ENCODE peak calls at places on chromosome 5, in ten cellular contexts. One of them, this sample, is unnamed.

GRCh38 chr5:169745441-169746146 is 108.5 kb downstream of the DOCK2 start:
- DNase-seq in HS-5: no peak
- DNase-seq in stimulated activated CD8-positive, alpha-beta memory T cell treated with anti-CD3 and anti-CD28 coated beads, Interleukin-15, amount 100 ng/mL, for 1 hour: no peak
- DNase-seq in HT-29: no peak
- DNase-seq in stimulated activated CD4-positive, alpha-beta T cell treated with anti-CD3 and anti-CD28 coated beads, Interleukin-15, amount 100 ng/mL, for 48 hours: no peak
- DNase-seq in CD8-positive, alpha-beta memory T cell: no peak
- DNase-seq in colonic mucosa: no peak
- DNase-seq in fibroblast of pulmonary artery: no peak
- DNase-seq in activated CD8-positive, alpha-beta memory T cell treated with anti-CD3 and anti-CD28 coated beads, Interleukin-2, amount 10 ng/mL, durations not matched to agents 7 days and 5 days: no peak
- DNase-seq in activated CD4-positive, alpha-beta T cell treated with anti-CD3 and anti-CD28 coated beads for 1 hour: no peak
- DNase-seq in this sample: no peak

GRCh38 chr5:143218563-143219170 is 184.8 kb downstream of the NR3C1 start:
- DNase-seq in activated CD4-positive, alpha-beta T cell treated with anti-CD3 and anti-CD28 coated beads for 1 hour: no peak
- DNase-seq in colonic mucosa: no peak
- DNase-seq in HS-5: no peak
- DNase-seq in CD8-positive, alpha-beta memory T cell: no peak
- DNase-seq in fibroblast of pulmonary artery: no peak
- DNase-seq in activated CD8-positive, alpha-beta memory T cell treated with anti-CD3 and anti-CD28 coated beads, Interleukin-2, amount 10 ng/mL, durations not matched to agents 7 days and 5 days: no peak
- DNase-seq in stimulated activated CD4-positive, alpha-beta T cell treated with anti-CD3 and anti-CD28 coated beads, Interleukin-15, amount 100 ng/mL, for 48 hours: no peak
- DNase-seq in HT-29: no peak
- DNase-seq in stimulated activated CD8-positive, alpha-beta memory T cell treated with anti-CD3 and anti-CD28 coated beads, Interleukin-15, amount 100 ng/mL, for 1 hour: no peak
- DNase-seq in this sample: no peak

GRCh38 chr5:17272111-17272510 is 54.7 kb downstream of the BASP1 start:
- DNase-seq in HS-5: no peak
- DNase-seq in colonic mucosa: no peak
- DNase-seq in fibroblast of pulmonary artery: no peak
- DNase-seq in activated CD4-positive, alpha-beta T cell treated with anti-CD3 and anti-CD28 coated beads for 1 hour: no peak
- DNase-seq in stimulated activated CD8-positive, alpha-beta memory T cell treated with anti-CD3 and anti-CD28 coated beads, Interleukin-15, amount 100 ng/mL, for 1 hour: no peak
- DNase-seq in activated CD8-positive, alpha-beta memory T cell treated with anti-CD3 and anti-CD28 coated beads, Interleukin-2, amount 10 ng/mL, durations not matched to agents 7 days and 5 days: no peak
- DNase-seq in CD8-positive, alpha-beta memory T cell: no peak
- DNase-seq in HT-29: no peak
- DNase-seq in stimulated activated CD4-positive, alpha-beta T cell treated with anti-CD3 and anti-CD28 coated beads, Interleukin-15, amount 100 ng/mL, for 48 hours: no peak
- DNase-seq in this sample: no peak

GRCh38 chr5:169954786-169955185 is 25.5 kb downstream of the INSYN2B start:
- DNase-seq in HS-5: no peak
- DNase-seq in stimulated activated CD4-positive, alpha-beta T cell treated with anti-CD3 and anti-CD28 coated beads, Interleukin-15, amount 100 ng/mL, for 48 hours: no peak
- DNase-seq in CD8-positive, alpha-beta memory T cell: no peak
- DNase-seq in fibroblast of pulmonary artery: no peak
- DNase-seq in HT-29: no peak
- DNase-seq in stimulated activated CD8-positive, alpha-beta memory T cell treated with anti-CD3 and anti-CD28 coated beads, Interleukin-15, amount 100 ng/mL, for 1 hour: no peak
- DNase-seq in activated CD8-positive, alpha-beta memory T cell treated with anti-CD3 and anti-CD28 coated beads, Interleukin-2, amount 10 ng/mL, durations not matched to agents 7 days and 5 days: no peak
- DNase-seq in colonic mucosa: no peak
- DNase-seq in activated CD4-positive, alpha-beta T cell treated with anti-CD3 and anti-CD28 coated beads for 1 hour: no peak
- DNase-seq in this sample: no peak

GRCh38 chr5:1177826-1178528 is 23.4 kb upstream of the SLC6A19 start:
- DNase-seq in stimulated activated CD4-positive, alpha-beta T cell treated with anti-CD3 and anti-CD28 coated beads, Interleukin-15, amount 100 ng/mL, for 48 hours: no peak
- DNase-seq in HS-5: no peak
- DNase-seq in activated CD4-positive, alpha-beta T cell treated with anti-CD3 and anti-CD28 coated beads for 1 hour: no peak
- DNase-seq in activated CD8-positive, alpha-beta memory T cell treated with anti-CD3 and anti-CD28 coated beads, Interleukin-2, amount 10 ng/mL, durations not matched to agents 7 days and 5 days: no peak
- DNase-seq in colonic mucosa: no peak
- DNase-seq in fibroblast of pulmonary artery: no peak
- DNase-seq in HT-29: no peak
- DNase-seq in CD8-positive, alpha-beta memory T cell: no peak
- DNase-seq in stimulated activated CD8-positive, alpha-beta memory T cell treated with anti-CD3 and anti-CD28 coated beads, Interleukin-15, amount 100 ng/mL, for 1 hour: no peak
- DNase-seq in this sample: no peak

GRCh38 chr5:21810737-21811316 is 1042.3 kb downstream of the CDH12 start:
- DNase-seq in activated CD8-positive, alpha-beta memory T cell treated with anti-CD3 and anti-CD28 coated beads, Interleukin-2, amount 10 ng/mL, durations not matched to agents 7 days and 5 days: no peak
- DNase-seq in fibroblast of pulmonary artery: peak; percentile 56
- DNase-seq in colonic mucosa: no peak
- DNase-seq in stimulated activated CD8-positive, alpha-beta memory T cell treated with anti-CD3 and anti-CD28 coated beads, Interleukin-15, amount 100 ng/mL, for 1 hour: no peak
- DNase-seq in HS-5: no peak
- DNase-seq in CD8-positive, alpha-beta memory T cell: no peak
- DNase-seq in HT-29: peak; percentile 45
- DNase-seq in activated CD4-positive, alpha-beta T cell treated with anti-CD3 and anti-CD28 coated beads for 1 hour: no peak
- DNase-seq in stimulated activated CD4-positive, alpha-beta T cell treated with anti-CD3 and anti-CD28 coated beads, Interleukin-15, amount 100 ng/mL, for 48 hours: no peak
- DNase-seq in this sample: no peak

GRCh38 chr5:91281409-91281808 is 101.7 kb downstream of the ARRDC3 start:
- DNase-seq in fibroblast of pulmonary artery: peak; percentile 82
- DNase-seq in activated CD4-positive, alpha-beta T cell treated with anti-CD3 and anti-CD28 coated beads for 1 hour: no peak
- DNase-seq in stimulated activated CD8-positive, alpha-beta memory T cell treated with anti-CD3 and anti-CD28 coated beads, Interleukin-15, amount 100 ng/mL, for 1 hour: no peak
- DNase-seq in colonic mucosa: no peak
- DNase-seq in CD8-positive, alpha-beta memory T cell: no peak
- DNase-seq in activated CD8-positive, alpha-beta memory T cell treated with anti-CD3 and anti-CD28 coated beads, Interleukin-2, amount 10 ng/mL, durations not matched to agents 7 days and 5 days: no peak
- DNase-seq in HS-5: peak; percentile 71
- DNase-seq in stimulated activated CD4-positive, alpha-beta T cell treated with anti-CD3 and anti-CD28 coated beads, Interleukin-15, amount 100 ng/mL, for 48 hours: no peak
- DNase-seq in HT-29: no peak
- DNase-seq in this sample: no peak

GRCh38 chr5:53479656-53480473 is 564 bp upstream of the FST start:
- DNase-seq in activated CD8-positive, alpha-beta memory T cell treated with anti-CD3 and anti-CD28 coated beads, Interleukin-2, amount 10 ng/mL, durations not matched to agents 7 days and 5 days: peak; percentile 47
- DNase-seq in stimulated activated CD4-positive, alpha-beta T cell treated with anti-CD3 and anti-CD28 coated beads, Interleukin-15, amount 100 ng/mL, for 48 hours: no peak
- DNase-seq in activated CD4-positive, alpha-beta T cell treated with anti-CD3 and anti-CD28 coated beads for 1 hour: no peak
- DNase-seq in HS-5: no peak
- DNase-seq in stimulated activated CD8-positive, alpha-beta memory T cell treated with anti-CD3 and anti-CD28 coated beads, Interleukin-15, amount 100 ng/mL, for 1 hour: no peak
- DNase-seq in CD8-positive, alpha-beta memory T cell: peak; percentile 19
- DNase-seq in colonic mucosa: peak; percentile 52
- DNase-seq in HT-29: no peak
- DNase-seq in fibroblast of pulmonary artery: peak; percentile 46
- DNase-seq in this sample: peak; percentile 28

GRCh38 chr5:68189613-68190012 is 25.9 kb upstream of the PIK3R1 start:
- DNase-seq in CD8-positive, alpha-beta memory T cell: no peak
- DNase-seq in stimulated activated CD8-positive, alpha-beta memory T cell treated with anti-CD3 and anti-CD28 coated beads, Interleukin-15, amount 100 ng/mL, for 1 hour: no peak
- DNase-seq in fibroblast of pulmonary artery: no peak
- DNase-seq in activated CD8-positive, alpha-beta memory T cell treated with anti-CD3 and anti-CD28 coated beads, Interleukin-2, amount 10 ng/mL, durations not matched to agents 7 days and 5 days: no peak
- DNase-seq in HS-5: no peak
- DNase-seq in HT-29: no peak
- DNase-seq in stimulated activated CD4-positive, alpha-beta T cell treated with anti-CD3 and anti-CD28 coated beads, Interleukin-15, amount 100 ng/mL, for 48 hours: no peak
- DNase-seq in activated CD4-positive, alpha-beta T cell treated with anti-CD3 and anti-CD28 coated beads for 1 hour: no peak
- DNase-seq in colonic mucosa: no peak
- DNase-seq in this sample: no peak

GRCh38 chr5:132176987-132177386 is 50.7 kb downstream of the P4HA2 start:
- DNase-seq in stimulated activated CD4-positive, alpha-beta T cell treated with anti-CD3 and anti-CD28 coated beads, Interleukin-15, amount 100 ng/mL, for 48 hours: no peak
- DNase-seq in fibroblast of pulmonary artery: peak; percentile 20
- DNase-seq in stimulated activated CD8-positive, alpha-beta memory T cell treated with anti-CD3 and anti-CD28 coated beads, Interleukin-15, amount 100 ng/mL, for 1 hour: no peak
- DNase-seq in activated CD4-positive, alpha-beta T cell treated with anti-CD3 and anti-CD28 coated beads for 1 hour: no peak
- DNase-seq in HS-5: no peak
- DNase-seq in CD8-positive, alpha-beta memory T cell: no peak
- DNase-seq in colonic mucosa: no peak
- DNase-seq in activated CD8-positive, alpha-beta memory T cell treated with anti-CD3 and anti-CD28 coated beads, Interleukin-2, amount 10 ng/mL, durations not matched to agents 7 days and 5 days: no peak
- DNase-seq in HT-29: no peak
- DNase-seq in this sample: peak; percentile 20

GRCh38 chr5:143629871-143630658 is 181.9 kb upstream of the HMHB1 start:
- DNase-seq in stimulated activated CD8-positive, alpha-beta memory T cell treated with anti-CD3 and anti-CD28 coated beads, Interleukin-15, amount 100 ng/mL, for 1 hour: no peak
- DNase-seq in colonic mucosa: no peak
- DNase-seq in CD8-positive, alpha-beta memory T cell: no peak
- DNase-seq in HS-5: peak; percentile 51
- DNase-seq in activated CD4-positive, alpha-beta T cell treated with anti-CD3 and anti-CD28 coated beads for 1 hour: no peak
- DNase-seq in stimulated activated CD4-positive, alpha-beta T cell treated with anti-CD3 and anti-CD28 coated beads, Interleukin-15, amount 100 ng/mL, for 48 hours: no peak
- DNase-seq in HT-29: peak; percentile 35
- DNase-seq in activated CD8-positive, alpha-beta memory T cell treated with anti-CD3 and anti-CD28 coated beads, Interleukin-2, amount 10 ng/mL, durations not matched to agents 7 days and 5 days: no peak
- DNase-seq in fibroblast of pulmonary artery: peak; percentile 54
- DNase-seq in this sample: no peak

GRCh38 chr5:119161430-119161829 is 90.5 kb downstream of the DMXL1 start:
- DNase-seq in HS-5: no peak
- DNase-seq in activated CD8-positive, alpha-beta memory T cell treated with anti-CD3 and anti-CD28 coated beads, Interleukin-2, amount 10 ng/mL, durations not matched to agents 7 days and 5 days: no peak
- DNase-seq in colonic mucosa: peak; percentile 18
- DNase-seq in stimulated activated CD4-positive, alpha-beta T cell treated with anti-CD3 and anti-CD28 coated beads, Interleukin-15, amount 100 ng/mL, for 48 hours: no peak
- DNase-seq in fibroblast of pulmonary artery: no peak
- DNase-seq in HT-29: no peak
- DNase-seq in CD8-positive, alpha-beta memory T cell: no peak
- DNase-seq in activated CD4-positive, alpha-beta T cell treated with anti-CD3 and anti-CD28 coated beads for 1 hour: no peak
- DNase-seq in stimulated activated CD8-positive, alpha-beta memory T cell treated with anti-CD3 and anti-CD28 coated beads, Interleukin-15, amount 100 ng/mL, for 1 hour: no peak
- DNase-seq in this sample: no peak

GRCh38 chr5:14420136-14420808 is 161.3 kb upstream of the OTULINL start:
- DNase-seq in stimulated activated CD8-positive, alpha-beta memory T cell treated with anti-CD3 and anti-CD28 coated beads, Interleukin-15, amount 100 ng/mL, for 1 hour: no peak
- DNase-seq in stimulated activated CD4-positive, alpha-beta T cell treated with anti-CD3 and anti-CD28 coated beads, Interleukin-15, amount 100 ng/mL, for 48 hours: no peak
- DNase-seq in HT-29: no peak
- DNase-seq in activated CD4-positive, alpha-beta T cell treated with anti-CD3 and anti-CD28 coated beads for 1 hour: no peak
- DNase-seq in HS-5: peak; percentile 50
- DNase-seq in colonic mucosa: no peak
- DNase-seq in activated CD8-positive, alpha-beta memory T cell treated with anti-CD3 and anti-CD28 coated beads, Interleukin-2, amount 10 ng/mL, durations not matched to agents 7 days and 5 days: no peak
- DNase-seq in fibroblast of pulmonary artery: no peak
- DNase-seq in CD8-positive, alpha-beta memory T cell: no peak
- DNase-seq in this sample: no peak

GRCh38 chr5:141560141-141560540 is 58.7 kb downstream of the DIAPH1 start:
- DNase-seq in HT-29: peak; percentile 45
- DNase-seq in colonic mucosa: no peak
- DNase-seq in stimulated activated CD4-positive, alpha-beta T cell treated with anti-CD3 and anti-CD28 coated beads, Interleukin-15, amount 100 ng/mL, for 48 hours: no peak
- DNase-seq in activated CD8-positive, alpha-beta memory T cell treated with anti-CD3 and anti-CD28 coated beads, Interleukin-2, amount 10 ng/mL, durations not matched to agents 7 days and 5 days: no peak
- DNase-seq in activated CD4-positive, alpha-beta T cell treated with anti-CD3 and anti-CD28 coated beads for 1 hour: no peak
- DNase-seq in stimulated activated CD8-positive, alpha-beta memory T cell treated with anti-CD3 and anti-CD28 coated beads, Interleukin-15, amount 100 ng/mL, for 1 hour: no peak
- DNase-seq in CD8-positive, alpha-beta memory T cell: no peak
- DNase-seq in HS-5: no peak
- DNase-seq in fibroblast of pulmonary artery: peak; percentile 53
- DNase-seq in this sample: no peak

GRCh38 chr5:61280766-61281427 is 51.2 kb upstream of the ZSWIM6 start:
- DNase-seq in HT-29: peak; percentile 26
- DNase-seq in activated CD8-positive, alpha-beta memory T cell treated with anti-CD3 and anti-CD28 coated beads, Interleukin-2, amount 10 ng/mL, durations not matched to agents 7 days and 5 days: peak; percentile 49
- DNase-seq in activated CD4-positive, alpha-beta T cell treated with anti-CD3 and anti-CD28 coated beads for 1 hour: no peak
- DNase-seq in colonic mucosa: no peak
- DNase-seq in stimulated activated CD4-positive, alpha-beta T cell treated with anti-CD3 and anti-CD28 coated beads, Interleukin-15, amount 100 ng/mL, for 48 hours: no peak
- DNase-seq in CD8-positive, alpha-beta memory T cell: peak; percentile 17
- DNase-seq in stimulated activated CD8-positive, alpha-beta memory T cell treated with anti-CD3 and anti-CD28 coated beads, Interleukin-15, amount 100 ng/mL, for 1 hour: no peak
- DNase-seq in fibroblast of pulmonary artery: no peak
- DNase-seq in HS-5: no peak
- DNase-seq in this sample: no peak

GRCh38 chr5:109866051-109866450 is 176.3 kb downstream of the MAN2A1 start:
- DNase-seq in activated CD4-positive, alpha-beta T cell treated with anti-CD3 and anti-CD28 coated beads for 1 hour: no peak
- DNase-seq in stimulated activated CD8-positive, alpha-beta memory T cell treated with anti-CD3 and anti-CD28 coated beads, Interleukin-15, amount 100 ng/mL, for 1 hour: no peak
- DNase-seq in HT-29: no peak
- DNase-seq in HS-5: no peak
- DNase-seq in CD8-positive, alpha-beta memory T cell: no peak
- DNase-seq in activated CD8-positive, alpha-beta memory T cell treated with anti-CD3 and anti-CD28 coated beads, Interleukin-2, amount 10 ng/mL, durations not matched to agents 7 days and 5 days: no peak
- DNase-seq in colonic mucosa: no peak
- DNase-seq in fibroblast of pulmonary artery: peak; percentile 71
- DNase-seq in stimulated activated CD4-positive, alpha-beta T cell treated with anti-CD3 and anti-CD28 coated beads, Interleukin-15, amount 100 ng/mL, for 48 hours: no peak
- DNase-seq in this sample: no peak

GRCh38 chr5:121031487-121031886 is 567.4 kb downstream of the PRR16 start:
- DNase-seq in HS-5: no peak
- DNase-seq in activated CD8-positive, alpha-beta memory T cell treated with anti-CD3 and anti-CD28 coated beads, Interleukin-2, amount 10 ng/mL, durations not matched to agents 7 days and 5 days: no peak
- DNase-seq in HT-29: no peak
- DNase-seq in activated CD4-positive, alpha-beta T cell treated with anti-CD3 and anti-CD28 coated beads for 1 hour: no peak
- DNase-seq in CD8-positive, alpha-beta memory T cell: no peak
- DNase-seq in colonic mucosa: peak; percentile 16
- DNase-seq in stimulated activated CD4-positive, alpha-beta T cell treated with anti-CD3 and anti-CD28 coated beads, Interleukin-15, amount 100 ng/mL, for 48 hours: no peak
- DNase-seq in stimulated activated CD8-positive, alpha-beta memory T cell treated with anti-CD3 and anti-CD28 coated beads, Interleukin-15, amount 100 ng/mL, for 1 hour: no peak
- DNase-seq in fibroblast of pulmonary artery: no peak
- DNase-seq in this sample: no peak

GRCh38 chr5:138082033-138082432 is 1.8 kb upstream of the WNT8A start:
- DNase-seq in activated CD8-positive, alpha-beta memory T cell treated with anti-CD3 and anti-CD28 coated beads, Interleukin-2, amount 10 ng/mL, durations not matched to agents 7 days and 5 days: no peak
- DNase-seq in fibroblast of pulmonary artery: no peak
- DNase-seq in HT-29: no peak
- DNase-seq in HS-5: no peak
- DNase-seq in activated CD4-positive, alpha-beta T cell treated with anti-CD3 and anti-CD28 coated beads for 1 hour: no peak
- DNase-seq in CD8-positive, alpha-beta memory T cell: no peak
- DNase-seq in stimulated activated CD8-positive, alpha-beta memory T cell treated with anti-CD3 and anti-CD28 coated beads, Interleukin-15, amount 100 ng/mL, for 1 hour: no peak
- DNase-seq in stimulated activated CD4-positive, alpha-beta T cell treated with anti-CD3 and anti-CD28 coated beads, Interleukin-15, amount 100 ng/mL, for 48 hours: no peak
- DNase-seq in colonic mucosa: no peak
- DNase-seq in this sample: no peak

GRCh38 chr5:32261198-32261597 is 51.5 kb downstream of the MTMR12 start:
- DNase-seq in CD8-positive, alpha-beta memory T cell: no peak
- DNase-seq in fibroblast of pulmonary artery: peak; percentile 11
- DNase-seq in colonic mucosa: no peak
- DNase-seq in activated CD4-positive, alpha-beta T cell treated with anti-CD3 and anti-CD28 coated beads for 1 hour: no peak
- DNase-seq in stimulated activated CD4-positive, alpha-beta T cell treated with anti-CD3 and anti-CD28 coated beads, Interleukin-15, amount 100 ng/mL, for 48 hours: peak; percentile 8
- DNase-seq in stimulated activated CD8-positive, alpha-beta memory T cell treated with anti-CD3 and anti-CD28 coated beads, Interleukin-15, amount 100 ng/mL, for 1 hour: no peak
- DNase-seq in HT-29: no peak
- DNase-seq in HS-5: no peak
- DNase-seq in activated CD8-positive, alpha-beta memory T cell treated with anti-CD3 and anti-CD28 coated beads, Interleukin-2, amount 10 ng/mL, durations not matched to agents 7 days and 5 days: peak; percentile 44
- DNase-seq in this sample: no peak

GRCh38 chr5:154164182-154164581 is 26.4 kb upstream of the GALNT10 start:
- DNase-seq in HS-5: no peak
- DNase-seq in CD8-positive, alpha-beta memory T cell: no peak
- DNase-seq in activated CD8-positive, alpha-beta memory T cell treated with anti-CD3 and anti-CD28 coated beads, Interleukin-2, amount 10 ng/mL, durations not matched to agents 7 days and 5 days: no peak
- DNase-seq in colonic mucosa: no peak
- DNase-seq in stimulated activated CD4-positive, alpha-beta T cell treated with anti-CD3 and anti-CD28 coated beads, Interleukin-15, amount 100 ng/mL, for 48 hours: no peak
- DNase-seq in stimulated activated CD8-positive, alpha-beta memory T cell treated with anti-CD3 and anti-CD28 coated beads, Interleukin-15, amount 100 ng/mL, for 1 hour: no peak
- DNase-seq in HT-29: no peak
- DNase-seq in activated CD4-positive, alpha-beta T cell treated with anti-CD3 and anti-CD28 coated beads for 1 hour: no peak
- DNase-seq in fibroblast of pulmonary artery: no peak
- DNase-seq in this sample: no peak

GRCh38 chr5:1460054-1460682 is 14.9 kb upstream of the SLC6A3 start:
- DNase-seq in stimulated activated CD4-positive, alpha-beta T cell treated with anti-CD3 and anti-CD28 coated beads, Interleukin-15, amount 100 ng/mL, for 48 hours: no peak
- DNase-seq in colonic mucosa: no peak
- DNase-seq in CD8-positive, alpha-beta memory T cell: no peak
- DNase-seq in activated CD8-positive, alpha-beta memory T cell treated with anti-CD3 and anti-CD28 coated beads, Interleukin-2, amount 10 ng/mL, durations not matched to agents 7 days and 5 days: no peak
- DNase-seq in HS-5: no peak
- DNase-seq in activated CD4-positive, alpha-beta T cell treated with anti-CD3 and anti-CD28 coated beads for 1 hour: no peak
- DNase-seq in HT-29: no peak
- DNase-seq in fibroblast of pulmonary artery: no peak
- DNase-seq in stimulated activated CD8-positive, alpha-beta memory T cell treated with anti-CD3 and anti-CD28 coated beads, Interleukin-15, amount 100 ng/mL, for 1 hour: no peak
- DNase-seq in this sample: no peak

GRCh38 chr5:60677831-60678664 is 21.9 kb downstream of the DEPDC1B start:
- DNase-seq in activated CD8-positive, alpha-beta memory T cell treated with anti-CD3 and anti-CD28 coated beads, Interleukin-2, amount 10 ng/mL, durations not matched to agents 7 days and 5 days: no peak
- DNase-seq in stimulated activated CD4-positive, alpha-beta T cell treated with anti-CD3 and anti-CD28 coated beads, Interleukin-15, amount 100 ng/mL, for 48 hours: no peak
- DNase-seq in activated CD4-positive, alpha-beta T cell treated with anti-CD3 and anti-CD28 coated beads for 1 hour: no peak
- DNase-seq in stimulated activated CD8-positive, alpha-beta memory T cell treated with anti-CD3 and anti-CD28 coated beads, Interleukin-15, amount 100 ng/mL, for 1 hour: no peak
- DNase-seq in fibroblast of pulmonary artery: peak; percentile 80
- DNase-seq in HS-5: no peak
- DNase-seq in colonic mucosa: no peak
- DNase-seq in CD8-positive, alpha-beta memory T cell: no peak
- DNase-seq in HT-29: peak; percentile 79
- DNase-seq in this sample: no peak

GRCh38 chr5:116827078-116827477 is 252.5 kb upstream of the SEMA6A start:
- DNase-seq in colonic mucosa: no peak
- DNase-seq in HT-29: no peak
- DNase-seq in fibroblast of pulmonary artery: no peak
- DNase-seq in HS-5: no peak
- DNase-seq in CD8-positive, alpha-beta memory T cell: no peak
- DNase-seq in activated CD8-positive, alpha-beta memory T cell treated with anti-CD3 and anti-CD28 coated beads, Interleukin-2, amount 10 ng/mL, durations not matched to agents 7 days and 5 days: no peak
- DNase-seq in stimulated activated CD8-positive, alpha-beta memory T cell treated with anti-CD3 and anti-CD28 coated beads, Interleukin-15, amount 100 ng/mL, for 1 hour: no peak
- DNase-seq in stimulated activated CD4-positive, alpha-beta T cell treated with anti-CD3 and anti-CD28 coated beads, Interleukin-15, amount 100 ng/mL, for 48 hours: no peak
- DNase-seq in activated CD4-positive, alpha-beta T cell treated with anti-CD3 and anti-CD28 coated beads for 1 hour: no peak
- DNase-seq in this sample: no peak

GRCh38 chr5:27489701-27490100 is 451.3 kb upstream of the CDH9 start:
- DNase-seq in stimulated activated CD8-positive, alpha-beta memory T cell treated with anti-CD3 and anti-CD28 coated beads, Interleukin-15, amount 100 ng/mL, for 1 hour: no peak
- DNase-seq in activated CD8-positive, alpha-beta memory T cell treated with anti-CD3 and anti-CD28 coated beads, Interleukin-2, amount 10 ng/mL, durations not matched to agents 7 days and 5 days: no peak
- DNase-seq in HT-29: no peak
- DNase-seq in activated CD4-positive, alpha-beta T cell treated with anti-CD3 and anti-CD28 coated beads for 1 hour: no peak
- DNase-seq in colonic mucosa: no peak
- DNase-seq in HS-5: no peak
- DNase-seq in stimulated activated CD4-positive, alpha-beta T cell treated with anti-CD3 and anti-CD28 coated beads, Interleukin-15, amount 100 ng/mL, for 48 hours: no peak
- DNase-seq in CD8-positive, alpha-beta memory T cell: no peak
- DNase-seq in fibroblast of pulmonary artery: no peak
- DNase-seq in this sample: no peak

GRCh38 chr5:14082973-14083372 is 60.2 kb upstream of the TRIO start:
- DNase-seq in activated CD8-positive, alpha-beta memory T cell treated with anti-CD3 and anti-CD28 coated beads, Interleukin-2, amount 10 ng/mL, durations not matched to agents 7 days and 5 days: no peak
- DNase-seq in activated CD4-positive, alpha-beta T cell treated with anti-CD3 and anti-CD28 coated beads for 1 hour: no peak
- DNase-seq in colonic mucosa: no peak
- DNase-seq in HS-5: no peak
- DNase-seq in stimulated activated CD4-positive, alpha-beta T cell treated with anti-CD3 and anti-CD28 coated beads, Interleukin-15, amount 100 ng/mL, for 48 hours: no peak
- DNase-seq in HT-29: no peak
- DNase-seq in fibroblast of pulmonary artery: no peak
- DNase-seq in stimulated activated CD8-positive, alpha-beta memory T cell treated with anti-CD3 and anti-CD28 coated beads, Interleukin-15, amount 100 ng/mL, for 1 hour: no peak
- DNase-seq in CD8-positive, alpha-beta memory T cell: no peak
- DNase-seq in this sample: no peak

GRCh38 chr5:77177576-77177975 is 32.9 kb upstream of the PDE8B start:
- DNase-seq in activated CD4-positive, alpha-beta T cell treated with anti-CD3 and anti-CD28 coated beads for 1 hour: no peak
- DNase-seq in stimulated activated CD8-positive, alpha-beta memory T cell treated with anti-CD3 and anti-CD28 coated beads, Interleukin-15, amount 100 ng/mL, for 1 hour: no peak
- DNase-seq in activated CD8-positive, alpha-beta memory T cell treated with anti-CD3 and anti-CD28 coated beads, Interleukin-2, amount 10 ng/mL, durations not matched to agents 7 days and 5 days: no peak
- DNase-seq in fibroblast of pulmonary artery: no peak
- DNase-seq in HS-5: no peak
- DNase-seq in colonic mucosa: no peak
- DNase-seq in CD8-positive, alpha-beta memory T cell: no peak
- DNase-seq in HT-29: peak; percentile 24
- DNase-seq in stimulated activated CD4-positive, alpha-beta T cell treated with anti-CD3 and anti-CD28 coated beads, Interleukin-15, amount 100 ng/mL, for 48 hours: no peak
- DNase-seq in this sample: no peak

GRCh38 chr5:88276378-88276777 is 7.7 kb upstream of the TMEM161B start:
- DNase-seq in HT-29: no peak
- DNase-seq in stimulated activated CD8-positive, alpha-beta memory T cell treated with anti-CD3 and anti-CD28 coated beads, Interleukin-15, amount 100 ng/mL, for 1 hour: no peak
- DNase-seq in activated CD4-positive, alpha-beta T cell treated with anti-CD3 and anti-CD28 coated beads for 1 hour: no peak
- DNase-seq in activated CD8-positive, alpha-beta memory T cell treated with anti-CD3 and anti-CD28 coated beads, Interleukin-2, amount 10 ng/mL, durations not matched to agents 7 days and 5 days: no peak
- DNase-seq in colonic mucosa: no peak
- DNase-seq in HS-5: no peak
- DNase-seq in stimulated activated CD4-positive, alpha-beta T cell treated with anti-CD3 and anti-CD28 coated beads, Interleukin-15, amount 100 ng/mL, for 48 hours: no peak
- DNase-seq in CD8-positive, alpha-beta memory T cell: no peak
- DNase-seq in fibroblast of pulmonary artery: no peak
- DNase-seq in this sample: no peak

This sample was measured in memory B cell.